ENCODE peak calls at places on chromosomes 4 and X, in nine cellular contexts. J is tibial nerve; V is H9; S is prostate gland; U is thyroid gland; E is PC-9; Z is Peyer's patch; X is adrenal gland; Q is CD8-positive, alpha-beta T cell. W is an unnamed sample.

GRCh38 chr4:125750827-125751466 is 436.2 kb downstream of the FAT4 start:
- DNase-seq in J (peak; percentile 10), V (peak; percentile 62), S (no peak), U (no peak), E (no peak), Z (no peak), X (no peak), Q (no peak), W (no peak)

GRCh38 chr4:174105202-174105601 is 178.3 kb downstream of the FBXO8 start:
- DNase-seq in J (no peak), V (no peak), S (no peak), U (no peak), E (no peak), Z (no peak), X (no peak), Q (no peak), W (no peak)

GRCh38 chrX:15143050-15143824 is 126.6 kb downstream of the ASB9 start:
- DNase-seq in J (peak; percentile 56), V (peak; percentile 37), S (peak; percentile 21), U (peak; percentile 54), E (peak; percentile 28), Z (peak; percentile 83), X (peak; percentile 36), Q (peak; percentile 35), W (no peak)

GRCh38 chr4:4406455-4407298 is 19.8 kb downstream of the NSG1 start:
- DNase-seq in J (no peak), V (no peak), S (no peak), U (no peak), E (no peak), Z (no peak), X (no peak), Q (no peak), W (no peak)

GRCh38 chr4:139559095-139559490 is 3.1 kb upstream of the SETD7 start:
- DNase-seq in J (no peak), V (no peak), S (no peak), U (no peak), E (no peak), Z (no peak), X (no peak), Q (no peak), W (no peak)

GRCh38 chr4:167021545-167022155 is 212.6 kb downstream of the SPOCK3 start:
- DNase-seq in J (peak; percentile 74), V (peak; percentile 60), S (peak; percentile 69), U (peak; percentile 57), E (peak; percentile 61), Z (peak; percentile 82), X (peak; percentile 68), Q (peak; percentile 35), W (peak; percentile 78)

GRCh38 chrX:140141444-140142029 is 176.2 kb upstream of the CXorf66 start:
- DNase-seq in J (peak; percentile 14), V (no peak), S (peak; percentile 4), U (peak; percentile 21), E (peak; percentile 16), Z (peak; percentile 65), X (peak; percentile 42), Q (no peak), W (no peak)

GRCh38 chr4:149709640-149710039 is 106.0 kb downstream of the IQCM start:
- DNase-seq in J (no peak), V (no peak), S (no peak), U (no peak), E (no peak), Z (no peak), X (no peak), Q (no peak), W (no peak)

GRCh38 chr4:20253799-20254409 is 2.2 kb downstream of the SLIT2 start:
- DNase-seq in J (no peak), V (peak; percentile 35), S (no peak), U (peak; percentile 20), E (peak; percentile 18), Z (peak; percentile 42), X (peak; percentile 40), Q (no peak), W (no peak)

GRCh38 chr4:182251116-182251515 is 7.9 kb downstream of the TENM3 start:
- DNase-seq in J (no peak), V (no peak), S (no peak), U (no peak), E (no peak), Z (no peak), X (no peak), Q (no peak), W (no peak)

GRCh38 chr4:155047755-155048154 is 160.7 kb upstream of the NPY2R start:
- DNase-seq in J (no peak), V (no peak), S (no peak), U (no peak), E (no peak), Z (no peak), X (no peak), Q (no peak), W (no peak)

GRCh38 chrX:116317409-116317808 is 119.0 kb upstream of the SLC6A14 start:
- DNase-seq in J (no peak), V (no peak), S (no peak), U (peak; percentile 66), E (no peak), Z (no peak), X (no peak), Q (no peak), W (no peak)

GRCh38 chr4:48247878-48248558 is 21.6 kb downstream of the TEC start:
- DNase-seq in J (no peak), V (no peak), S (no peak), U (no peak), E (no peak), Z (no peak), X (no peak), Q (no peak), W (no peak)

GRCh38 chr4:177356921-177357320 is 47.2 kb downstream of the NEIL3 start:
- DNase-seq in J (no peak), V (no peak), S (no peak), U (no peak), E (no peak), Z (no peak), X (no peak), Q (no peak), W (no peak)

GRCh38 chr4:111854494-111855087 is 290.7 kb upstream of the FAM241A start:
- DNase-seq in J (no peak), V (no peak), S (peak; percentile 30), U (no peak), E (peak; percentile 2), Z (peak; percentile 47), X (peak; percentile 35), Q (no peak), W (no peak)

GRCh38 chr4:156182269-156182668 is 228.6 kb upstream of the CTSO start:
- DNase-seq in J (no peak), V (no peak), S (no peak), U (no peak), E (no peak), Z (no peak), X (no peak), Q (no peak), W (no peak)

GRCh38 chrX:141278306-141278705 is 36.0 kb upstream of the SPANXC start:
- DNase-seq in J (no peak), V (peak; percentile 30), S (no peak), U (peak; percentile 3), E (peak; percentile 8), Z (no peak), X (no peak), Q (no peak), W (no peak)

GRCh38 chrX:18668468-18668867 is 3.4 kb downstream of the RS1 start:
- DNase-seq in J (no peak), V (no peak), S (no peak), U (no peak), E (no peak), Z (no peak), X (no peak), Q (no peak), W (no peak)

GRCh38 chrX:35040871-35041270 is 98.3 kb downstream of the FAM47B start:
- DNase-seq in J (no peak), V (no peak), S (no peak), U (no peak), E (no peak), Z (no peak), X (no peak), Q (no peak), W (no peak)

GRCh38 chrX:136806891-136807410 is 26.2 kb upstream of the ARHGEF6 start:
- DNase-seq in J (no peak), V (no peak), S (no peak), U (no peak), E (no peak), Z (no peak), X (no peak), Q (no peak), W (no peak)

GRCh38 chr4:128819082-128819742 is 9.7 kb downstream of the JADE1 start:
- DNase-seq in J (no peak), V (no peak), S (no peak), U (peak; percentile 71), E (no peak), Z (no peak), X (no peak), Q (no peak), W (no peak)
- H3K4me1 ChIP-seq in J (no peaks in the 10 kb centered on the region), V (peaks cover 6% of the 10 kb centered on the region), S (no peaks in the 10 kb centered on the region), U (peaks cover 31% of the 10 kb centered on the region), E (peaks cover 3% of the 10 kb centered on the region), Z (no peaks in the 10 kb centered on the region), X (peaks cover 5% of the 10 kb centered on the region), Q (peaks cover 22% of the 10 kb centered on the region), W (peaks cover 19% of the 10 kb centered on the region)

GRCh38 chrX:49627030-49627777 is 28.4 kb downstream of the GAGE1 start:
- DNase-seq in J (no peak), V (peak; percentile 65), S (no peak), U (no peak), E (no peak), Z (no peak), X (peak; percentile 28), Q (no peak), W (no peak)
- TF ChIP-seq CTCF in J (no peak), V (peak; percentile 49), S (no peak), U (peak; percentile 21), E (no peak), Z (no peak), X (peak; percentile 21), Q (no peak), W (no peak)

DNA sequence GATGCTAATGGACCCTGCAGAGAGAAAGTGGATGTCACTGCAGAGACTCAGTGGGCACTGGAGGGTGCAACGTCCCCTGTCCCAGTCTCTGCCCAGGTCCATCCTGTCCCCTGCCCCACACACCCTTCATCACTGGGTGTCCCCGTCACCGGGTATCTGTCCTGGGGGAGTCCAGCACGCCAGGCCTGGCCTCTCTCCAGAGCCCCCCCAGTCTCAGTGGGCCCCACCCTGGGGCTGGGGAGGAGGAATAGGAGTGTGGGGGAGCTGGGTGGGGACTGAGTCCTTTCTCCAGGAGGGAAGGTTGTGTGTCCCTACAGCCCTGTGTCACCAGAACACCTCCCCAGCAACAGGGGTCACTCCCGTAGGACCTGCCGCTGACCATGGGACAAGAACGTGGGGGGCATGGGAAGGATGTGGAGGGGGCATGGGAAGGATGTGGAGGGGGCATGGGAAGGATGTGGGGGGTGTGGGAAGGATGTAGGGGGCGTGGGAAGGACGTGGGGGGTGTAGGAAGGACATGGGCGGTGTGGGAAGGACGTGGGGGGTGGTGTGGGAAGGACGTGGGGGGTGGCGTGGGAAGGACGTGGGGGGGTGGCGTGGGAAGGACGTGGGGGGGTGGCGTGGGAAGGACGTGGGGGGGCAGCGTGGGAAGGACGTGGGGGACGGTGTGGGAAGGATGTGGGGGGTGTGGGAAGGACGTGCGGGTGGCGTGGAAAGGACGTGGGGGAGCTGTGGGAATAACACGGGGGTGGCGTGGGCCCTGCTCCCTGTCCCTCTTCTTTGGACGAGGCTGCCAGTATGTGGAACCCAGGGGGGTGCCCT is 21.0 kb upstream of the SPON2 start:
- DNase-seq in J (no peak), V (peak; percentile 21), S (no peak), U (no peak), E (no peak), Z (peak; percentile 46), X (peak; percentile 24), Q (no peak), W (no peak)
- H3K27ac ChIP-seq in J (peak overlapping the region; percentile 94), V (no peak overlapping the region), S (peak overlapping the region; percentile 62), U (no peak overlapping the region), E (no peak overlapping the region), Z (peak overlapping the region; percentile 87), X (no peak overlapping the region), Q (no peak overlapping the region), W (peak overlapping the region; percentile 80)

GRCh38 chr4:24519649-24520048 is 64.7 kb downstream of the DHX15 start:
- DNase-seq in J (no peak), V (no peak), S (no peak), U (peak; percentile 20), E (no peak), Z (no peak), X (peak; percentile 21), Q (no peak), W (no peak)
- H3K4me1 ChIP-seq in J (peaks cover 4% of the 10 kb centered on the region), V (no peaks in the 10 kb centered on the region), S (peaks cover 10% of the 10 kb centered on the region), U (peaks cover 10% of the 10 kb centered on the region), E (no peaks in the 10 kb centered on the region), Z (no peaks in the 10 kb centered on the region), X (peaks cover 12% of the 10 kb centered on the region), Q (no peaks in the 10 kb centered on the region), W (no peaks in the 10 kb centered on the region)

W was measured in right atrium auricular region.